ENCODE peak calls at places on chromosome X, in nine cellular contexts. One of them, this sample, is unnamed.

GRCh38 chrX:129565046-129565649 is 25.1 kb downstream of the OCRL start:
- DNase-seq in activated CD8-positive, alpha-beta memory T cell treated with anti-CD3 and anti-CD28 coated beads for 48 hours: no peak
- DNase-seq in pancreas: no peak
- DNase-seq in stimulated activated CD8-positive, alpha-beta memory T cell treated with anti-CD3 and anti-CD28 coated beads, Interleukin-4, amount 100 ng/mL, for 4 hours: no peak
- DNase-seq in naive thymus-derived CD4-positive, alpha-beta T cell: no peak
- DNase-seq in right cardiac atrium: no peak
- DNase-seq in central memory CD4-positive, alpha-beta T cell: no peak
- DNase-seq in ecto neural progenitor cell: no peak
- DNase-seq in astrocyte: no peak
- DNase-seq in this sample: no peak

GRCh38 chrX:29299689-29300088 is 712.4 kb downstream of the IL1RAPL1 start:
- DNase-seq in stimulated activated CD8-positive, alpha-beta memory T cell treated with anti-CD3 and anti-CD28 coated beads, Interleukin-4, amount 100 ng/mL, for 4 hours: no peak
- DNase-seq in astrocyte: peak; percentile 37
- DNase-seq in ecto neural progenitor cell: no peak
- DNase-seq in central memory CD4-positive, alpha-beta T cell: no peak
- DNase-seq in right cardiac atrium: no peak
- DNase-seq in naive thymus-derived CD4-positive, alpha-beta T cell: no peak
- DNase-seq in pancreas: no peak
- DNase-seq in activated CD8-positive, alpha-beta memory T cell treated with anti-CD3 and anti-CD28 coated beads for 48 hours: no peak
- DNase-seq in this sample: no peak

GRCh38 chrX:109940411-109940810 is 62.5 kb upstream of the TMEM164 start:
- DNase-seq in pancreas: no peak
- DNase-seq in central memory CD4-positive, alpha-beta T cell: no peak
- DNase-seq in right cardiac atrium: no peak
- DNase-seq in astrocyte: peak; percentile 8
- DNase-seq in ecto neural progenitor cell: no peak
- DNase-seq in stimulated activated CD8-positive, alpha-beta memory T cell treated with anti-CD3 and anti-CD28 coated beads, Interleukin-4, amount 100 ng/mL, for 4 hours: no peak
- DNase-seq in naive thymus-derived CD4-positive, alpha-beta T cell: no peak
- DNase-seq in activated CD8-positive, alpha-beta memory T cell treated with anti-CD3 and anti-CD28 coated beads for 48 hours: no peak
- DNase-seq in this sample: no peak

GRCh38 chrX:84160736-84161135 is 27.3 kb downstream of the RPS6KA6 start:
- DNase-seq in stimulated activated CD8-positive, alpha-beta memory T cell treated with anti-CD3 and anti-CD28 coated beads, Interleukin-4, amount 100 ng/mL, for 4 hours: no peak
- DNase-seq in activated CD8-positive, alpha-beta memory T cell treated with anti-CD3 and anti-CD28 coated beads for 48 hours: no peak
- DNase-seq in ecto neural progenitor cell: no peak
- DNase-seq in naive thymus-derived CD4-positive, alpha-beta T cell: no peak
- DNase-seq in right cardiac atrium: no peak
- DNase-seq in astrocyte: peak; percentile 16
- DNase-seq in central memory CD4-positive, alpha-beta T cell: no peak
- DNase-seq in pancreas: no peak
- DNase-seq in this sample: no peak

GRCh38 chrX:644304-645023 is 13.9 kb downstream of the SHOX start:
- DNase-seq in pancreas: no peak
- DNase-seq in ecto neural progenitor cell: peak; percentile 59
- DNase-seq in astrocyte: no peak
- DNase-seq in naive thymus-derived CD4-positive, alpha-beta T cell: no peak
- DNase-seq in stimulated activated CD8-positive, alpha-beta memory T cell treated with anti-CD3 and anti-CD28 coated beads, Interleukin-4, amount 100 ng/mL, for 4 hours: no peak
- DNase-seq in right cardiac atrium: no peak
- DNase-seq in activated CD8-positive, alpha-beta memory T cell treated with anti-CD3 and anti-CD28 coated beads for 48 hours: no peak
- DNase-seq in central memory CD4-positive, alpha-beta T cell: no peak
- DNase-seq in this sample: no peak

GRCh38 chrX:100895365-100896075 is 21.4 kb upstream of the NOX1 start:
- DNase-seq in pancreas: no peak
- DNase-seq in naive thymus-derived CD4-positive, alpha-beta T cell: peak; percentile 47
- DNase-seq in central memory CD4-positive, alpha-beta T cell: no peak
- DNase-seq in astrocyte: peak; percentile 10
- DNase-seq in stimulated activated CD8-positive, alpha-beta memory T cell treated with anti-CD3 and anti-CD28 coated beads, Interleukin-4, amount 100 ng/mL, for 4 hours: no peak
- DNase-seq in ecto neural progenitor cell: peak; percentile 44
- DNase-seq in activated CD8-positive, alpha-beta memory T cell treated with anti-CD3 and anti-CD28 coated beads for 48 hours: no peak
- DNase-seq in right cardiac atrium: no peak
- DNase-seq in this sample: peak; percentile 24

GRCh38 chrX:72107320-72107719 is 24.4 kb downstream of the RTL5 start:
- DNase-seq in ecto neural progenitor cell: no peak
- DNase-seq in right cardiac atrium: no peak
- DNase-seq in central memory CD4-positive, alpha-beta T cell: peak; percentile 31
- DNase-seq in astrocyte: no peak
- DNase-seq in naive thymus-derived CD4-positive, alpha-beta T cell: no peak
- DNase-seq in stimulated activated CD8-positive, alpha-beta memory T cell treated with anti-CD3 and anti-CD28 coated beads, Interleukin-4, amount 100 ng/mL, for 4 hours: no peak
- DNase-seq in pancreas: no peak
- DNase-seq in activated CD8-positive, alpha-beta memory T cell treated with anti-CD3 and anti-CD28 coated beads for 48 hours: no peak
- DNase-seq in this sample: no peak

GRCh38 chrX:70527610-70528009 is 83.0 kb downstream of the DLG3 start:
- DNase-seq in pancreas: no peak
- DNase-seq in stimulated activated CD8-positive, alpha-beta memory T cell treated with anti-CD3 and anti-CD28 coated beads, Interleukin-4, amount 100 ng/mL, for 4 hours: no peak
- DNase-seq in ecto neural progenitor cell: no peak
- DNase-seq in naive thymus-derived CD4-positive, alpha-beta T cell: no peak
- DNase-seq in activated CD8-positive, alpha-beta memory T cell treated with anti-CD3 and anti-CD28 coated beads for 48 hours: no peak
- DNase-seq in astrocyte: no peak
- DNase-seq in central memory CD4-positive, alpha-beta T cell: no peak
- DNase-seq in right cardiac atrium: no peak
- DNase-seq in this sample: no peak

GRCh38 chrX:55640854-55641253 is 17.7 kb downstream of the FOXR2 start:
- DNase-seq in stimulated activated CD8-positive, alpha-beta memory T cell treated with anti-CD3 and anti-CD28 coated beads, Interleukin-4, amount 100 ng/mL, for 4 hours: no peak
- DNase-seq in activated CD8-positive, alpha-beta memory T cell treated with anti-CD3 and anti-CD28 coated beads for 48 hours: no peak
- DNase-seq in naive thymus-derived CD4-positive, alpha-beta T cell: no peak
- DNase-seq in ecto neural progenitor cell: no peak
- DNase-seq in astrocyte: no peak
- DNase-seq in central memory CD4-positive, alpha-beta T cell: no peak
- DNase-seq in pancreas: no peak
- DNase-seq in right cardiac atrium: no peak
- DNase-seq in this sample: no peak

GRCh38 chrX:119238557-119238956 is 2.5 kb downstream of the PGRMC1 start:
- DNase-seq in right cardiac atrium: no peak
- DNase-seq in ecto neural progenitor cell: no peak
- DNase-seq in stimulated activated CD8-positive, alpha-beta memory T cell treated with anti-CD3 and anti-CD28 coated beads, Interleukin-4, amount 100 ng/mL, for 4 hours: no peak
- DNase-seq in astrocyte: peak; percentile 13
- DNase-seq in naive thymus-derived CD4-positive, alpha-beta T cell: no peak
- DNase-seq in activated CD8-positive, alpha-beta memory T cell treated with anti-CD3 and anti-CD28 coated beads for 48 hours: no peak
- DNase-seq in central memory CD4-positive, alpha-beta T cell: no peak
- DNase-seq in pancreas: no peak
- DNase-seq in this sample: no peak

GRCh38 chrX:12611471-12611870 is 179.7 kb upstream of the PRPS2 start:
- DNase-seq in astrocyte: no peak
- DNase-seq in central memory CD4-positive, alpha-beta T cell: no peak
- DNase-seq in right cardiac atrium: no peak
- DNase-seq in naive thymus-derived CD4-positive, alpha-beta T cell: no peak
- DNase-seq in pancreas: no peak
- DNase-seq in activated CD8-positive, alpha-beta memory T cell treated with anti-CD3 and anti-CD28 coated beads for 48 hours: no peak
- DNase-seq in ecto neural progenitor cell: no peak
- DNase-seq in stimulated activated CD8-positive, alpha-beta memory T cell treated with anti-CD3 and anti-CD28 coated beads, Interleukin-4, amount 100 ng/mL, for 4 hours: no peak
- DNase-seq in this sample: no peak

GRCh38 chrX:45711231-45711630 is 510.6 kb upstream of the DIPK2B start:
- DNase-seq in naive thymus-derived CD4-positive, alpha-beta T cell: no peak
- DNase-seq in activated CD8-positive, alpha-beta memory T cell treated with anti-CD3 and anti-CD28 coated beads for 48 hours: no peak
- DNase-seq in stimulated activated CD8-positive, alpha-beta memory T cell treated with anti-CD3 and anti-CD28 coated beads, Interleukin-4, amount 100 ng/mL, for 4 hours: no peak
- DNase-seq in ecto neural progenitor cell: no peak
- DNase-seq in right cardiac atrium: no peak
- DNase-seq in pancreas: no peak
- DNase-seq in astrocyte: peak; percentile 75
- DNase-seq in central memory CD4-positive, alpha-beta T cell: no peak
- DNase-seq in this sample: no peak

GRCh38 chrX:44071847-44072545 is 98.8 kb upstream of the NDP start:
- DNase-seq in right cardiac atrium: no peak
- DNase-seq in ecto neural progenitor cell: no peak
- DNase-seq in astrocyte: peak; percentile 76
- DNase-seq in activated CD8-positive, alpha-beta memory T cell treated with anti-CD3 and anti-CD28 coated beads for 48 hours: no peak
- DNase-seq in stimulated activated CD8-positive, alpha-beta memory T cell treated with anti-CD3 and anti-CD28 coated beads, Interleukin-4, amount 100 ng/mL, for 4 hours: no peak
- DNase-seq in central memory CD4-positive, alpha-beta T cell: no peak
- DNase-seq in pancreas: no peak
- DNase-seq in naive thymus-derived CD4-positive, alpha-beta T cell: no peak
- DNase-seq in this sample: no peak

GRCh38 chrX:80576815-80577533 is 156.7 kb downstream of the TENT5D start:
- DNase-seq in right cardiac atrium: no peak
- DNase-seq in central memory CD4-positive, alpha-beta T cell: no peak
- DNase-seq in pancreas: no peak
- DNase-seq in activated CD8-positive, alpha-beta memory T cell treated with anti-CD3 and anti-CD28 coated beads for 48 hours: no peak
- DNase-seq in stimulated activated CD8-positive, alpha-beta memory T cell treated with anti-CD3 and anti-CD28 coated beads, Interleukin-4, amount 100 ng/mL, for 4 hours: no peak
- DNase-seq in astrocyte: no peak
- DNase-seq in naive thymus-derived CD4-positive, alpha-beta T cell: no peak
- DNase-seq in ecto neural progenitor cell: no peak
- DNase-seq in this sample: no peak

GRCh38 chrX:85379174-85379907 is at the start of gene POF1B:
- DNase-seq in naive thymus-derived CD4-positive, alpha-beta T cell: no peak
- DNase-seq in stimulated activated CD8-positive, alpha-beta memory T cell treated with anti-CD3 and anti-CD28 coated beads, Interleukin-4, amount 100 ng/mL, for 4 hours: no peak
- DNase-seq in central memory CD4-positive, alpha-beta T cell: peak; percentile 3
- DNase-seq in right cardiac atrium: peak; percentile 15
- DNase-seq in ecto neural progenitor cell: no peak
- DNase-seq in activated CD8-positive, alpha-beta memory T cell treated with anti-CD3 and anti-CD28 coated beads for 48 hours: no peak
- DNase-seq in astrocyte: no peak
- DNase-seq in pancreas: peak; percentile 52
- DNase-seq in this sample: peak; percentile 75

GRCh38 chrX:8971116-8971515 is 62.8 kb downstream of the FAM9B start:
- DNase-seq in naive thymus-derived CD4-positive, alpha-beta T cell: peak; percentile 56
- DNase-seq in activated CD8-positive, alpha-beta memory T cell treated with anti-CD3 and anti-CD28 coated beads for 48 hours: no peak
- DNase-seq in pancreas: no peak
- DNase-seq in right cardiac atrium: no peak
- DNase-seq in ecto neural progenitor cell: no peak
- DNase-seq in stimulated activated CD8-positive, alpha-beta memory T cell treated with anti-CD3 and anti-CD28 coated beads, Interleukin-4, amount 100 ng/mL, for 4 hours: no peak
- DNase-seq in central memory CD4-positive, alpha-beta T cell: peak; percentile 38
- DNase-seq in astrocyte: peak; percentile 15
- DNase-seq in this sample: peak; percentile 40

GRCh38 chrX:38192007-38192625 is 28.6 kb downstream of the SRPX start:
- DNase-seq in activated CD8-positive, alpha-beta memory T cell treated with anti-CD3 and anti-CD28 coated beads for 48 hours: no peak
- DNase-seq in astrocyte: no peak
- DNase-seq in pancreas: peak; percentile 43
- DNase-seq in stimulated activated CD8-positive, alpha-beta memory T cell treated with anti-CD3 and anti-CD28 coated beads, Interleukin-4, amount 100 ng/mL, for 4 hours: no peak
- DNase-seq in right cardiac atrium: no peak
- DNase-seq in ecto neural progenitor cell: no peak
- DNase-seq in central memory CD4-positive, alpha-beta T cell: peak; percentile 2
- DNase-seq in naive thymus-derived CD4-positive, alpha-beta T cell: no peak
- DNase-seq in this sample: peak; percentile 1

GRCh38 chrX:41314204-41314603 is 19.8 kb upstream of the DDX3X start:
- DNase-seq in astrocyte: no peak
- DNase-seq in stimulated activated CD8-positive, alpha-beta memory T cell treated with anti-CD3 and anti-CD28 coated beads, Interleukin-4, amount 100 ng/mL, for 4 hours: no peak
- DNase-seq in right cardiac atrium: no peak
- DNase-seq in activated CD8-positive, alpha-beta memory T cell treated with anti-CD3 and anti-CD28 coated beads for 48 hours: no peak
- DNase-seq in central memory CD4-positive, alpha-beta T cell: no peak
- DNase-seq in naive thymus-derived CD4-positive, alpha-beta T cell: no peak
- DNase-seq in ecto neural progenitor cell: no peak
- DNase-seq in pancreas: no peak
- DNase-seq in this sample: no peak

GRCh38 chrX:63922221-63922620 is 137.2 kb upstream of the ARHGEF9 start:
- DNase-seq in pancreas: no peak
- DNase-seq in stimulated activated CD8-positive, alpha-beta memory T cell treated with anti-CD3 and anti-CD28 coated beads, Interleukin-4, amount 100 ng/mL, for 4 hours: no peak
- DNase-seq in naive thymus-derived CD4-positive, alpha-beta T cell: no peak
- DNase-seq in astrocyte: no peak
- DNase-seq in activated CD8-positive, alpha-beta memory T cell treated with anti-CD3 and anti-CD28 coated beads for 48 hours: no peak
- DNase-seq in right cardiac atrium: no peak
- DNase-seq in central memory CD4-positive, alpha-beta T cell: no peak
- DNase-seq in ecto neural progenitor cell: no peak
- DNase-seq in this sample: no peak

GRCh38 chrX:69137371-69137881 is 27.8 kb downstream of the PJA1 start:
- DNase-seq in pancreas: no peak
- DNase-seq in ecto neural progenitor cell: no peak
- DNase-seq in naive thymus-derived CD4-positive, alpha-beta T cell: no peak
- DNase-seq in central memory CD4-positive, alpha-beta T cell: no peak
- DNase-seq in astrocyte: peak; percentile 72
- DNase-seq in stimulated activated CD8-positive, alpha-beta memory T cell treated with anti-CD3 and anti-CD28 coated beads, Interleukin-4, amount 100 ng/mL, for 4 hours: no peak
- DNase-seq in activated CD8-positive, alpha-beta memory T cell treated with anti-CD3 and anti-CD28 coated beads for 48 hours: no peak
- DNase-seq in right cardiac atrium: no peak
- DNase-seq in this sample: no peak

GRCh38 chrX:103464071-103464773 is 55.1 kb downstream of the RAB40A start:
- DNase-seq in astrocyte: peak; percentile 30
- DNase-seq in pancreas: no peak
- DNase-seq in stimulated activated CD8-positive, alpha-beta memory T cell treated with anti-CD3 and anti-CD28 coated beads, Interleukin-4, amount 100 ng/mL, for 4 hours: no peak
- DNase-seq in ecto neural progenitor cell: peak; percentile 56
- DNase-seq in activated CD8-positive, alpha-beta memory T cell treated with anti-CD3 and anti-CD28 coated beads for 48 hours: no peak
- DNase-seq in right cardiac atrium: peak; percentile 16
- DNase-seq in naive thymus-derived CD4-positive, alpha-beta T cell: peak; percentile 38
- DNase-seq in central memory CD4-positive, alpha-beta T cell: peak; percentile 21
- DNase-seq in this sample: no peak

GRCh38 chrX:85375333-85375738 is 4.1 kb downstream of the POF1B start:
- DNase-seq in central memory CD4-positive, alpha-beta T cell: no peak
- DNase-seq in naive thymus-derived CD4-positive, alpha-beta T cell: no peak
- DNase-seq in stimulated activated CD8-positive, alpha-beta memory T cell treated with anti-CD3 and anti-CD28 coated beads, Interleukin-4, amount 100 ng/mL, for 4 hours: no peak
- DNase-seq in ecto neural progenitor cell: no peak
- DNase-seq in activated CD8-positive, alpha-beta memory T cell treated with anti-CD3 and anti-CD28 coated beads for 48 hours: no peak
- DNase-seq in astrocyte: no peak
- DNase-seq in right cardiac atrium: no peak
- DNase-seq in pancreas: no peak
- DNase-seq in this sample: no peak

GRCh38 chrX:122857734-122858133 is 326.3 kb upstream of the GRIA3 start:
- DNase-seq in astrocyte: no peak
- DNase-seq in pancreas: no peak
- DNase-seq in activated CD8-positive, alpha-beta memory T cell treated with anti-CD3 and anti-CD28 coated beads for 48 hours: no peak
- DNase-seq in central memory CD4-positive, alpha-beta T cell: no peak
- DNase-seq in ecto neural progenitor cell: no peak
- DNase-seq in right cardiac atrium: no peak
- DNase-seq in stimulated activated CD8-positive, alpha-beta memory T cell treated with anti-CD3 and anti-CD28 coated beads, Interleukin-4, amount 100 ng/mL, for 4 hours: no peak
- DNase-seq in naive thymus-derived CD4-positive, alpha-beta T cell: no peak
- DNase-seq in this sample: no peak

GRCh38 chrX:32851556-32851955 is 359.8 kb downstream of the DMD start:
- DNase-seq in pancreas: no peak
- DNase-seq in naive thymus-derived CD4-positive, alpha-beta T cell: no peak
- DNase-seq in ecto neural progenitor cell: no peak
- DNase-seq in right cardiac atrium: no peak
- DNase-seq in stimulated activated CD8-positive, alpha-beta memory T cell treated with anti-CD3 and anti-CD28 coated beads, Interleukin-4, amount 100 ng/mL, for 4 hours: no peak
- DNase-seq in central memory CD4-positive, alpha-beta T cell: no peak
- DNase-seq in activated CD8-positive, alpha-beta memory T cell treated with anti-CD3 and anti-CD28 coated beads for 48 hours: no peak
- DNase-seq in astrocyte: no peak
- DNase-seq in this sample: no peak

GRCh38 chrX:110414679-110415439 is 56.2 kb downstream of the RTL9 start:
- DNase-seq in central memory CD4-positive, alpha-beta T cell: no peak
- DNase-seq in right cardiac atrium: no peak
- DNase-seq in stimulated activated CD8-positive, alpha-beta memory T cell treated with anti-CD3 and anti-CD28 coated beads, Interleukin-4, amount 100 ng/mL, for 4 hours: no peak
- DNase-seq in ecto neural progenitor cell: no peak
- DNase-seq in astrocyte: peak; percentile 79
- DNase-seq in naive thymus-derived CD4-positive, alpha-beta T cell: no peak
- DNase-seq in activated CD8-positive, alpha-beta memory T cell treated with anti-CD3 and anti-CD28 coated beads for 48 hours: no peak
- DNase-seq in pancreas: no peak
- DNase-seq in this sample: no peak

GRCh38 chrX:71540801-71541545 is 8.1 kb downstream of the OGT start:
- DNase-seq in pancreas: no peak
- DNase-seq in central memory CD4-positive, alpha-beta T cell: no peak
- DNase-seq in astrocyte: no peak
- DNase-seq in naive thymus-derived CD4-positive, alpha-beta T cell: no peak
- DNase-seq in ecto neural progenitor cell: no peak
- DNase-seq in stimulated activated CD8-positive, alpha-beta memory T cell treated with anti-CD3 and anti-CD28 coated beads, Interleukin-4, amount 100 ng/mL, for 4 hours: no peak
- DNase-seq in activated CD8-positive, alpha-beta memory T cell treated with anti-CD3 and anti-CD28 coated beads for 48 hours: no peak
- DNase-seq in right cardiac atrium: no peak
- DNase-seq in this sample: no peak

GRCh38 chrX:45134303-45134702 is 66.4 kb downstream of the DIPK2B start:
- DNase-seq in naive thymus-derived CD4-positive, alpha-beta T cell: no peak
- DNase-seq in stimulated activated CD8-positive, alpha-beta memory T cell treated with anti-CD3 and anti-CD28 coated beads, Interleukin-4, amount 100 ng/mL, for 4 hours: no peak
- DNase-seq in pancreas: no peak
- DNase-seq in right cardiac atrium: peak; percentile 67
- DNase-seq in ecto neural progenitor cell: no peak
- DNase-seq in activated CD8-positive, alpha-beta memory T cell treated with anti-CD3 and anti-CD28 coated beads for 48 hours: no peak
- DNase-seq in astrocyte: no peak
- DNase-seq in central memory CD4-positive, alpha-beta T cell: no peak
- DNase-seq in this sample: no peak

GRCh38 chrX:45668686-45669443 is 468.2 kb upstream of the DIPK2B start:
- DNase-seq in activated CD8-positive, alpha-beta memory T cell treated with anti-CD3 and anti-CD28 coated beads for 48 hours: no peak
- DNase-seq in ecto neural progenitor cell: no peak
- DNase-seq in astrocyte: peak; percentile 97
- DNase-seq in pancreas: no peak
- DNase-seq in right cardiac atrium: no peak
- DNase-seq in central memory CD4-positive, alpha-beta T cell: no peak
- DNase-seq in naive thymus-derived CD4-positive, alpha-beta T cell: no peak
- DNase-seq in stimulated activated CD8-positive, alpha-beta memory T cell treated with anti-CD3 and anti-CD28 coated beads, Interleukin-4, amount 100 ng/mL, for 4 hours: no peak
- DNase-seq in this sample: no peak

GRCh38 chrX:23246001-23246400 is 88.6 kb upstream of the PTCHD1 start:
- DNase-seq in right cardiac atrium: no peak
- DNase-seq in astrocyte: peak; percentile 80
- DNase-seq in central memory CD4-positive, alpha-beta T cell: no peak
- DNase-seq in activated CD8-positive, alpha-beta memory T cell treated with anti-CD3 and anti-CD28 coated beads for 48 hours: no peak
- DNase-seq in stimulated activated CD8-positive, alpha-beta memory T cell treated with anti-CD3 and anti-CD28 coated beads, Interleukin-4, amount 100 ng/mL, for 4 hours: no peak
- DNase-seq in pancreas: no peak
- DNase-seq in naive thymus-derived CD4-positive, alpha-beta T cell: no peak
- DNase-seq in ecto neural progenitor cell: no peak
- DNase-seq in this sample: no peak

GRCh38 chrX:131288738-131289511 is at the start of gene IGSF1:
- DNase-seq in naive thymus-derived CD4-positive, alpha-beta T cell: no peak
- DNase-seq in central memory CD4-positive, alpha-beta T cell: no peak
- DNase-seq in ecto neural progenitor cell: peak; percentile 65
- DNase-seq in pancreas: peak; percentile 15
- DNase-seq in activated CD8-positive, alpha-beta memory T cell treated with anti-CD3 and anti-CD28 coated beads for 48 hours: no peak
- DNase-seq in astrocyte: peak; percentile 20
- DNase-seq in right cardiac atrium: peak; percentile 35
- DNase-seq in stimulated activated CD8-positive, alpha-beta memory T cell treated with anti-CD3 and anti-CD28 coated beads, Interleukin-4, amount 100 ng/mL, for 4 hours: no peak
- DNase-seq in this sample: no peak

GRCh38 chrX:119942831-119943184 is 743 bp downstream of the NKAP start:
- DNase-seq in right cardiac atrium: no peak
- DNase-seq in pancreas: no peak
- DNase-seq in astrocyte: peak; percentile 3
- DNase-seq in stimulated activated CD8-positive, alpha-beta memory T cell treated with anti-CD3 and anti-CD28 coated beads, Interleukin-4, amount 100 ng/mL, for 4 hours: no peak
- DNase-seq in ecto neural progenitor cell: no peak
- DNase-seq in central memory CD4-positive, alpha-beta T cell: no peak
- DNase-seq in activated CD8-positive, alpha-beta memory T cell treated with anti-CD3 and anti-CD28 coated beads for 48 hours: no peak
- DNase-seq in naive thymus-derived CD4-positive, alpha-beta T cell: no peak
- DNase-seq in this sample: no peak

This sample was measured in NCI-H526 treated with DMSO at 0.1 percent for 48 hours.